ENCODE peak calls at places on chromosomes 1 and 21, in nine cellular contexts. One of them, this sample, is unnamed.

GRCh38 chr1:22754106-22754768 is 43.6 kb downstream of the EPHB2 start:
- DNase-seq in EH: peak; percentile 68
- DNase-seq in heart right ventricle: no peak
- DNase-seq in T1000: no peak
- DNase-seq in LHCN-M2: peak; percentile 33
- DNase-seq in GM12892: peak; percentile 62
- DNase-seq in H9: no peak
- DNase-seq in HS-5: no peak
- DNase-seq in Right ventricle myocardium superior: no peak
- DNase-seq in this sample: no peak

GRCh38 chr21:34635307-34635706 is 20.4 kb upstream of the RCAN1 start:
- DNase-seq in EH: no peak
- DNase-seq in heart right ventricle: no peak
- DNase-seq in T1000: no peak
- DNase-seq in LHCN-M2: no peak
- DNase-seq in GM12892: no peak
- DNase-seq in H9: peak; percentile 46
- DNase-seq in HS-5: no peak
- DNase-seq in Right ventricle myocardium superior: no peak
- DNase-seq in this sample: no peak

GRCh38 chr1:213138892-213139291 is 87.9 kb downstream of the RPS6KC1 start:
- DNase-seq in EH: peak; percentile 86
- DNase-seq in heart right ventricle: no peak
- DNase-seq in T1000: no peak
- DNase-seq in LHCN-M2: peak; percentile 50
- DNase-seq in GM12892: no peak
- DNase-seq in H9: no peak
- DNase-seq in HS-5: no peak
- DNase-seq in Right ventricle myocardium superior: no peak
- DNase-seq in this sample: no peak

GRCh38 chr1:99704356-99704816 is 58.5 kb downstream of the PALMD start:
- DNase-seq in EH: no peak
- DNase-seq in heart right ventricle: peak; percentile 18
- DNase-seq in T1000: no peak
- DNase-seq in LHCN-M2: no peak
- DNase-seq in GM12892: no peak
- DNase-seq in H9: no peak
- DNase-seq in HS-5: no peak
- DNase-seq in Right ventricle myocardium superior: no peak
- DNase-seq in this sample: no peak

GRCh38 chr1:7583291-7584096 is 187.6 kb upstream of the VAMP3 start:
- DNase-seq in EH: no peak
- DNase-seq in heart right ventricle: no peak
- DNase-seq in T1000: no peak
- DNase-seq in LHCN-M2: no peak
- DNase-seq in GM12892: no peak
- DNase-seq in H9: no peak
- DNase-seq in HS-5: no peak
- DNase-seq in Right ventricle myocardium superior: peak; percentile 17
- DNase-seq in this sample: no peak

GRCh38 chr1:56510642-56511021 is 68.7 kb downstream of the PLPP3 start:
- DNase-seq in EH: no peak
- DNase-seq in heart right ventricle: no peak
- DNase-seq in T1000: no peak
- DNase-seq in LHCN-M2: no peak
- DNase-seq in GM12892: no peak
- DNase-seq in H9: no peak
- DNase-seq in HS-5: no peak
- DNase-seq in Right ventricle myocardium superior: no peak
- DNase-seq in this sample: no peak

GRCh38 chr1:37828410-37829074 is 20.5 kb upstream of the YRDC start:
- DNase-seq in EH: no peak
- DNase-seq in heart right ventricle: no peak
- DNase-seq in T1000: no peak
- DNase-seq in LHCN-M2: no peak
- DNase-seq in GM12892: no peak
- DNase-seq in H9: no peak
- DNase-seq in HS-5: no peak
- DNase-seq in Right ventricle myocardium superior: no peak
- DNase-seq in this sample: no peak

GRCh38 chr1:172451002-172451443 is 7.2 kb upstream of the PIGC start:
- DNase-seq in EH: peak; percentile 41
- DNase-seq in heart right ventricle: no peak
- DNase-seq in T1000: no peak
- DNase-seq in LHCN-M2: peak; percentile 18
- DNase-seq in GM12892: no peak
- DNase-seq in H9: no peak
- DNase-seq in HS-5: no peak
- DNase-seq in Right ventricle myocardium superior: no peak
- DNase-seq in this sample: no peak

GRCh38 chr1:156123356-156124196 is 9.1 kb downstream of the LMNA start:
- DNase-seq in EH: peak; percentile 98
- DNase-seq in heart right ventricle: peak; percentile 96
- DNase-seq in T1000: peak; percentile 83
- DNase-seq in LHCN-M2: peak; percentile 99
- DNase-seq in GM12892: no peak
- DNase-seq in H9: peak; percentile 94
- DNase-seq in HS-5: peak; percentile 96
- DNase-seq in Right ventricle myocardium superior: peak; percentile 99
- DNase-seq in this sample: peak; percentile 78

GRCh38 chr21:36260802-36261201 is 59.2 kb upstream of the MORC3 start:
- DNase-seq in EH: no peak
- DNase-seq in heart right ventricle: no peak
- DNase-seq in T1000: no peak
- DNase-seq in LHCN-M2: no peak
- DNase-seq in GM12892: no peak
- DNase-seq in H9: no peak
- DNase-seq in HS-5: no peak
- DNase-seq in Right ventricle myocardium superior: no peak
- DNase-seq in this sample: no peak

GRCh38 chr1:58874757-58875755 is 91.2 kb upstream of the JUN start:
- DNase-seq in EH: peak; percentile 40
- DNase-seq in heart right ventricle: peak; percentile 46
- DNase-seq in T1000: peak; percentile 9
- DNase-seq in LHCN-M2: no peak
- DNase-seq in GM12892: no peak
- DNase-seq in H9: peak; percentile 63
- DNase-seq in HS-5: no peak
- DNase-seq in Right ventricle myocardium superior: peak; percentile 78
- DNase-seq in this sample: peak; percentile 65

GRCh38 chr1:25031966-25032667 is 102.0 kb upstream of the RUNX3 start:
- DNase-seq in EH: peak; percentile 67
- DNase-seq in heart right ventricle: peak; percentile 35
- DNase-seq in T1000: no peak
- DNase-seq in LHCN-M2: no peak
- DNase-seq in GM12892: no peak
- DNase-seq in H9: no peak
- DNase-seq in HS-5: no peak
- DNase-seq in Right ventricle myocardium superior: peak; percentile 64
- DNase-seq in this sample: no peak

GRCh38 chr1:1901641-1902294 is 10.9 kb upstream of the GNB1 start:
- DNase-seq in EH: no peak
- DNase-seq in heart right ventricle: no peak
- DNase-seq in T1000: no peak
- DNase-seq in LHCN-M2: no peak
- DNase-seq in GM12892: no peak
- DNase-seq in H9: peak; percentile 26
- DNase-seq in HS-5: no peak
- DNase-seq in Right ventricle myocardium superior: no peak
- DNase-seq in this sample: no peak

GRCh38 chr1:167305059-167305704 is 84.5 kb downstream of the POU2F1 start:
- DNase-seq in EH: no peak
- DNase-seq in heart right ventricle: no peak
- DNase-seq in T1000: no peak
- DNase-seq in LHCN-M2: no peak
- DNase-seq in GM12892: no peak
- DNase-seq in H9: no peak
- DNase-seq in HS-5: no peak
- DNase-seq in Right ventricle myocardium superior: no peak
- DNase-seq in this sample: no peak

GRCh38 chr1:42319871-42320484 is 15.1 kb downstream of the FOXJ3 start:
- DNase-seq in EH: no peak
- DNase-seq in heart right ventricle: no peak
- DNase-seq in T1000: no peak
- DNase-seq in LHCN-M2: no peak
- DNase-seq in GM12892: no peak
- DNase-seq in H9: no peak
- DNase-seq in HS-5: no peak
- DNase-seq in Right ventricle myocardium superior: no peak
- DNase-seq in this sample: no peak

GRCh38 chr1:36155560-36156328 is at the start of gene MAP7D1:
- DNase-seq in EH: peak; percentile 85
- DNase-seq in heart right ventricle: peak; percentile 90
- DNase-seq in T1000: peak; percentile 91
- DNase-seq in LHCN-M2: peak; percentile 84
- DNase-seq in GM12892: peak; percentile 78
- DNase-seq in H9: peak; percentile 82
- DNase-seq in HS-5: peak; percentile 44
- DNase-seq in Right ventricle myocardium superior: peak; percentile 94
- DNase-seq in this sample: peak; percentile 90

GRCh38 chr1:6519935-6520621 is 28.6 kb upstream of the PLEKHG5 start:
- DNase-seq in EH: peak; percentile 92
- DNase-seq in heart right ventricle: no peak
- DNase-seq in T1000: peak; percentile 67
- DNase-seq in LHCN-M2: peak; percentile 34
- DNase-seq in GM12892: no peak
- DNase-seq in H9: peak; percentile 95
- DNase-seq in HS-5: no peak
- DNase-seq in Right ventricle myocardium superior: no peak
- DNase-seq in this sample: peak; percentile 88

GRCh38 chr21:29185172-29185571 is 54.7 kb downstream of the MAP3K7CL start:
- DNase-seq in EH: no peak
- DNase-seq in heart right ventricle: no peak
- DNase-seq in T1000: no peak
- DNase-seq in LHCN-M2: no peak
- DNase-seq in GM12892: no peak
- DNase-seq in H9: no peak
- DNase-seq in HS-5: no peak
- DNase-seq in Right ventricle myocardium superior: no peak
- DNase-seq in this sample: no peak

GRCh38 chr21:39156024-39156423 is 27.2 kb downstream of the PSMG1 start:
- DNase-seq in EH: peak; percentile 93
- DNase-seq in heart right ventricle: no peak
- DNase-seq in T1000: peak; percentile 15
- DNase-seq in LHCN-M2: no peak
- DNase-seq in GM12892: no peak
- DNase-seq in H9: no peak
- DNase-seq in HS-5: no peak
- DNase-seq in Right ventricle myocardium superior: no peak
- DNase-seq in this sample: no peak

GRCh38 chr1:41622859-41623732 is 138.6 kb upstream of the EDN2 start:
- DNase-seq in EH: peak; percentile 60
- DNase-seq in heart right ventricle: no peak
- DNase-seq in T1000: no peak
- DNase-seq in LHCN-M2: peak; percentile 24
- DNase-seq in GM12892: peak; percentile 52
- DNase-seq in H9: peak; percentile 14
- DNase-seq in HS-5: no peak
- DNase-seq in Right ventricle myocardium superior: no peak
- DNase-seq in this sample: peak; percentile 29

GRCh38 chr1:94070746-94071318 is 50.1 kb downstream of the ABCA4 start:
- DNase-seq in EH: no peak
- DNase-seq in heart right ventricle: no peak
- DNase-seq in T1000: no peak
- DNase-seq in LHCN-M2: no peak
- DNase-seq in GM12892: no peak
- DNase-seq in H9: no peak
- DNase-seq in HS-5: no peak
- DNase-seq in Right ventricle myocardium superior: no peak
- DNase-seq in this sample: no peak

GRCh38 chr1:75233302-75233929 is 99.2 kb downstream of the LHX8 start:
- DNase-seq in EH: peak; percentile 32
- DNase-seq in heart right ventricle: no peak
- DNase-seq in T1000: no peak
- DNase-seq in LHCN-M2: peak; percentile 7
- DNase-seq in GM12892: no peak
- DNase-seq in H9: no peak
- DNase-seq in HS-5: peak; percentile 19
- DNase-seq in Right ventricle myocardium superior: no peak
- DNase-seq in this sample: no peak

GRCh38 chr1:18955442-18956188 is 861 bp downstream of the IFFO2 start:
- DNase-seq in EH: peak; percentile 42
- DNase-seq in heart right ventricle: peak; percentile 40
- DNase-seq in T1000: no peak
- DNase-seq in LHCN-M2: peak; percentile 31
- DNase-seq in GM12892: no peak
- DNase-seq in H9: peak; percentile 62
- DNase-seq in HS-5: no peak
- DNase-seq in Right ventricle myocardium superior: peak; percentile 64
- DNase-seq in this sample: peak; percentile 66

GRCh38 chr1:19650416-19651140 is 6.5 kb downstream of the NBL1 start:
- DNase-seq in EH: no peak
- DNase-seq in heart right ventricle: no peak
- DNase-seq in T1000: no peak
- DNase-seq in LHCN-M2: no peak
- DNase-seq in GM12892: no peak
- DNase-seq in H9: no peak
- DNase-seq in HS-5: no peak
- DNase-seq in Right ventricle myocardium superior: no peak
- DNase-seq in this sample: no peak

GRCh38 chr1:203627819-203628184 is 1.2 kb downstream of the ATP2B4 start:
- DNase-seq in EH: peak; percentile 58
- DNase-seq in heart right ventricle: peak; percentile 25
- DNase-seq in T1000: no peak
- DNase-seq in LHCN-M2: peak; percentile 48
- DNase-seq in GM12892: no peak
- DNase-seq in H9: no peak
- DNase-seq in HS-5: no peak
- DNase-seq in Right ventricle myocardium superior: no peak
- DNase-seq in this sample: no peak

GRCh38 chr1:100955322-100955721 is 59.4 kb downstream of the SLC30A7 start:
- DNase-seq in EH: peak; percentile 89
- DNase-seq in heart right ventricle: no peak
- DNase-seq in T1000: no peak
- DNase-seq in LHCN-M2: peak; percentile 76
- DNase-seq in GM12892: no peak
- DNase-seq in H9: no peak
- DNase-seq in HS-5: peak; percentile 85
- DNase-seq in Right ventricle myocardium superior: no peak
- DNase-seq in this sample: no peak

GRCh38 chr1:203640723-203641523 is 14.3 kb downstream of the ATP2B4 start:
- DNase-seq in EH: no peak
- DNase-seq in heart right ventricle: no peak
- DNase-seq in T1000: no peak
- DNase-seq in LHCN-M2: no peak
- DNase-seq in GM12892: no peak
- DNase-seq in H9: no peak
- DNase-seq in HS-5: no peak
- DNase-seq in Right ventricle myocardium superior: no peak
- DNase-seq in this sample: no peak

GRCh38 chr1:1393428-1393827 is 5.7 kb downstream of the CCNL2 start:
- DNase-seq in EH: no peak
- DNase-seq in heart right ventricle: no peak
- DNase-seq in T1000: no peak
- DNase-seq in LHCN-M2: no peak
- DNase-seq in GM12892: no peak
- DNase-seq in H9: no peak
- DNase-seq in HS-5: no peak
- DNase-seq in Right ventricle myocardium superior: no peak
- DNase-seq in this sample: no peak

GRCh38 chr1:10236405-10237156 is 26.2 kb downstream of the KIF1B start:
- DNase-seq in EH: peak; percentile 61
- DNase-seq in heart right ventricle: no peak
- DNase-seq in T1000: no peak
- DNase-seq in LHCN-M2: no peak
- DNase-seq in GM12892: no peak
- DNase-seq in H9: no peak
- DNase-seq in HS-5: no peak
- DNase-seq in Right ventricle myocardium superior: no peak
- DNase-seq in this sample: no peak

GRCh38 chr1:155309423-155310021 is 856 bp downstream of the FDPS start:
- DNase-seq in EH: peak; percentile 27
- DNase-seq in heart right ventricle: peak; percentile 52
- DNase-seq in T1000: no peak
- DNase-seq in LHCN-M2: no peak
- DNase-seq in GM12892: no peak
- DNase-seq in H9: no peak
- DNase-seq in HS-5: no peak
- DNase-seq in Right ventricle myocardium superior: peak; percentile 65
- DNase-seq in this sample: no peak

GRCh38 chr1:192958871-192959270 is 100.3 kb downstream of the UCHL5 start:
- DNase-seq in EH: no peak
- DNase-seq in heart right ventricle: no peak
- DNase-seq in T1000: no peak
- DNase-seq in LHCN-M2: peak; percentile 86
- DNase-seq in GM12892: no peak
- DNase-seq in H9: no peak
- DNase-seq in HS-5: peak; percentile 28
- DNase-seq in Right ventricle myocardium superior: no peak
- DNase-seq in this sample: no peak

This sample was measured in ecto neural progenitor cell.